ENCODE peak calls at places on chromosome 9, in nine cellular contexts. One of them, this sample, is unnamed. For H3K4me1 and H3K36me3, the result is how much of the 10 kb centered on the place peaks cover.

GRCh38 chr9:134960701-134961181 is 43.0 kb upstream of the FCN1 start:
- DNase-seq in tibial nerve: no peak
- DNase-seq in Peyer's patch: no peak
- DNase-seq in adipocyte: no peak
- DNase-seq in fibroblast of lung: no peak
- DNase-seq in psoas muscle: no peak
- DNase-seq in IMR-90: no peak
- DNase-seq in GM23248: no peak
- DNase-seq in right lobe of liver: peak
- DNase-seq in this sample: peak

GRCh38 chr9:109894921-109895758 is 115.1 kb downstream of the PALM2AKAP2 start:
- DNase-seq in tibial nerve: no peak
- DNase-seq in Peyer's patch: no peak
- DNase-seq in adipocyte: peak
- DNase-seq in fibroblast of lung: no peak
- DNase-seq in psoas muscle: no peak
- DNase-seq in IMR-90: peak
- DNase-seq in GM23248: peak
- DNase-seq in right lobe of liver: no peak
- DNase-seq in this sample: no peak

GRCh38 chr9:36341936-36342577 is 58.0 kb downstream of the RNF38 start:
- DNase-seq in tibial nerve: no peak
- DNase-seq in Peyer's patch: no peak
- DNase-seq in adipocyte: no peak
- DNase-seq in fibroblast of lung: no peak
- DNase-seq in psoas muscle: no peak
- DNase-seq in IMR-90: no peak
- DNase-seq in GM23248: no peak
- DNase-seq in right lobe of liver: no peak
- DNase-seq in this sample: no peak

GRCh38 chr9:84485539-84485938 is 145.0 kb upstream of the SLC28A3 start:
- DNase-seq in tibial nerve: no peak
- DNase-seq in Peyer's patch: no peak
- DNase-seq in adipocyte: no peak
- DNase-seq in fibroblast of lung: no peak
- DNase-seq in psoas muscle: no peak
- DNase-seq in IMR-90: no peak
- DNase-seq in GM23248: no peak
- DNase-seq in right lobe of liver: no peak
- DNase-seq in this sample: no peak

GRCh38 chr9:38346811-38347735 is 45.4 kb upstream of the ALDH1B1 start:
- DNase-seq in tibial nerve: no peak
- DNase-seq in Peyer's patch: no peak
- DNase-seq in adipocyte: no peak
- DNase-seq in fibroblast of lung: no peak
- DNase-seq in psoas muscle: no peak
- DNase-seq in IMR-90: no peak
- DNase-seq in GM23248: no peak
- DNase-seq in right lobe of liver: no peak
- DNase-seq in this sample: no peak

GRCh38 chr9:15831384-15831783 is 278.5 kb downstream of the CCDC171 start:
- DNase-seq in tibial nerve: no peak
- DNase-seq in Peyer's patch: no peak
- DNase-seq in adipocyte: no peak
- DNase-seq in fibroblast of lung: peak
- DNase-seq in psoas muscle: no peak
- DNase-seq in IMR-90: no peak
- DNase-seq in GM23248: no peak
- DNase-seq in right lobe of liver: no peak
- DNase-seq in this sample: no peak

GRCh38 chr9:92133949-92134604 is 18.9 kb upstream of the SPTLC1 start:
- DNase-seq in tibial nerve: peak
- DNase-seq in Peyer's patch: peak
- DNase-seq in adipocyte: peak
- DNase-seq in fibroblast of lung: peak
- DNase-seq in psoas muscle: peak
- DNase-seq in IMR-90: peak
- DNase-seq in GM23248: peak
- DNase-seq in right lobe of liver: peak
- DNase-seq in this sample: no peak

GRCh38 chr9:297104-297794 is 82.6 kb downstream of the DOCK8 start:
- DNase-seq in tibial nerve: no peak
- DNase-seq in Peyer's patch: peak
- DNase-seq in adipocyte: no peak
- DNase-seq in fibroblast of lung: no peak
- DNase-seq in psoas muscle: peak
- DNase-seq in IMR-90: no peak
- DNase-seq in GM23248: peak
- DNase-seq in right lobe of liver: no peak
- DNase-seq in this sample: no peak

GRCh38 chr9:106062252-106062651 is 367.9 kb downstream of the TMEM38B start:
- DNase-seq in tibial nerve: no peak
- DNase-seq in Peyer's patch: no peak
- DNase-seq in adipocyte: no peak
- DNase-seq in fibroblast of lung: peak
- DNase-seq in psoas muscle: no peak
- DNase-seq in IMR-90: no peak
- DNase-seq in GM23248: no peak
- DNase-seq in right lobe of liver: no peak
- DNase-seq in this sample: no peak

GRCh38 chr9:89420397-89420796 is 77.5 kb downstream of the SEMA4D start:
- DNase-seq in tibial nerve: no peak
- DNase-seq in Peyer's patch: no peak
- DNase-seq in adipocyte: no peak
- DNase-seq in fibroblast of lung: no peak
- DNase-seq in psoas muscle: no peak
- DNase-seq in IMR-90: no peak
- DNase-seq in GM23248: no peak
- DNase-seq in right lobe of liver: no peak
- DNase-seq in this sample: no peak

GRCh38 chr9:83714316-83714715 is 6.6 kb upstream of the UBQLN1 start:
- DNase-seq in tibial nerve: no peak
- DNase-seq in Peyer's patch: no peak
- DNase-seq in adipocyte: peak
- DNase-seq in fibroblast of lung: peak
- DNase-seq in psoas muscle: no peak
- DNase-seq in IMR-90: no peak
- DNase-seq in GM23248: peak
- DNase-seq in right lobe of liver: no peak
- DNase-seq in this sample: no peak

GRCh38 chr9:34396276-34397214 is 19.8 kb upstream of the MYORG start:
- DNase-seq in tibial nerve: no peak
- DNase-seq in Peyer's patch: no peak
- DNase-seq in adipocyte: no peak
- DNase-seq in fibroblast of lung: no peak
- DNase-seq in psoas muscle: no peak
- DNase-seq in IMR-90: no peak
- DNase-seq in GM23248: no peak
- DNase-seq in right lobe of liver: no peak
- DNase-seq in this sample: no peak

GRCh38 chr9:36791204-36791948 is 218.7 kb downstream of the MELK start:
- DNase-seq in tibial nerve: no peak
- DNase-seq in Peyer's patch: no peak
- DNase-seq in adipocyte: no peak
- DNase-seq in fibroblast of lung: no peak
- DNase-seq in psoas muscle: no peak
- DNase-seq in IMR-90: no peak
- DNase-seq in GM23248: peak
- DNase-seq in right lobe of liver: no peak
- DNase-seq in this sample: no peak

GRCh38 chr9:81720450-81721086 is 31.2 kb upstream of the TLE1 start:
- DNase-seq in tibial nerve: no peak
- DNase-seq in Peyer's patch: no peak
- DNase-seq in adipocyte: no peak
- DNase-seq in fibroblast of lung: peak
- DNase-seq in psoas muscle: no peak
- DNase-seq in IMR-90: no peak
- DNase-seq in GM23248: no peak
- DNase-seq in right lobe of liver: no peak
- DNase-seq in this sample: no peak

GRCh38 chr9:123265833-123266232 is 2.6 kb downstream of the STRBP start:
- DNase-seq in tibial nerve: no peak
- DNase-seq in Peyer's patch: no peak
- DNase-seq in adipocyte: no peak
- DNase-seq in fibroblast of lung: no peak
- DNase-seq in psoas muscle: no peak
- DNase-seq in IMR-90: no peak
- DNase-seq in GM23248: no peak
- DNase-seq in right lobe of liver: no peak
- DNase-seq in this sample: no peak

GRCh38 chr9:98228392-98229089 is 26.9 kb downstream of the TBC1D2 start:
- DNase-seq in tibial nerve: no peak
- DNase-seq in Peyer's patch: no peak
- DNase-seq in adipocyte: no peak
- DNase-seq in fibroblast of lung: no peak
- DNase-seq in psoas muscle: no peak
- DNase-seq in IMR-90: no peak
- DNase-seq in GM23248: no peak
- DNase-seq in right lobe of liver: peak
- DNase-seq in this sample: no peak

GRCh38 chr9:104868687-104869404 is 59.1 kb downstream of the ABCA1 start:
- DNase-seq in tibial nerve: peak
- DNase-seq in Peyer's patch: peak
- DNase-seq in adipocyte: peak
- DNase-seq in fibroblast of lung: peak
- DNase-seq in psoas muscle: peak
- DNase-seq in IMR-90: peak
- DNase-seq in GM23248: peak
- DNase-seq in right lobe of liver: peak
- DNase-seq in this sample: no peak
- H3K4me1 ChIP-seq in tibial nerve: under half
- H3K4me1 ChIP-seq in Peyer's patch: under half
- H3K4me1 ChIP-seq in adipocyte: half or more
- H3K4me1 ChIP-seq in fibroblast of lung: under half
- H3K4me1 ChIP-seq in psoas muscle: half or more
- H3K4me1 ChIP-seq in IMR-90: under half
- H3K4me1 ChIP-seq in GM23248: half or more
- H3K4me1 ChIP-seq in right lobe of liver: under half
- H3K4me1 ChIP-seq in this sample: half or more

GRCh38 chr9:125337282-125337681 is 75.7 kb downstream of the GAPVD1 start:
- DNase-seq in tibial nerve: no peak
- DNase-seq in Peyer's patch: no peak
- DNase-seq in adipocyte: no peak
- DNase-seq in fibroblast of lung: peak
- DNase-seq in psoas muscle: no peak
- DNase-seq in IMR-90: no peak
- DNase-seq in GM23248: no peak
- DNase-seq in right lobe of liver: no peak
- DNase-seq in this sample: no peak
- H3K36me3 ChIP-seq in tibial nerve: under half
- H3K36me3 ChIP-seq in Peyer's patch: half or more
- H3K36me3 ChIP-seq in adipocyte: half or more
- H3K36me3 ChIP-seq in fibroblast of lung: under half
- H3K36me3 ChIP-seq in psoas muscle: under half
- H3K36me3 ChIP-seq in IMR-90: under half
- H3K36me3 ChIP-seq in GM23248: half or more
- H3K36me3 ChIP-seq in right lobe of liver: under half
- H3K36me3 ChIP-seq in this sample: half or more

DNA sequence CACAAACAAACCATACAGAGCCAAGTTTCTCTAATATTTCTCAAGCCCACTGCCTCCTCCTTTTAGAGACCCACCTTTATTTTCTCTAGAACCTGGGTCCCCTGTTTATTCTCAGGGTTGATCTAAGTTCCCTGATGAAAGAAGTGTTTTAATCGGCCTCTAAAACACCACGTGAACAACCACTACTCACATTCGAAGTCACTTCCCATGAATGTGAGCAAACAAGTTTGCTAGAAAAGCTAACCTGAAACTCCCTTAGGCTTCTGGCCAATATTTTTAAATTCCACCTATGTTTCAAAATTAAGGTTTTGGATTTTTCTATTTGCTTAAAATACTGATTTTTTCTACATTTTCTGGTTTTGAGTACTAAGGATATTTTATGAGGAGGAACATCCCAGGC is 76.4 kb downstream of the GLIS3 start:
- DNase-seq in tibial nerve: no peak
- DNase-seq in Peyer's patch: no peak
- DNase-seq in adipocyte: no peak
- DNase-seq in fibroblast of lung: no peak
- DNase-seq in psoas muscle: no peak
- DNase-seq in IMR-90: no peak
- DNase-seq in GM23248: no peak
- DNase-seq in right lobe of liver: no peak
- DNase-seq in this sample: no peak
- H3K4me1 ChIP-seq in tibial nerve: under half
- H3K4me1 ChIP-seq in Peyer's patch: under half
- H3K4me1 ChIP-seq in adipocyte: under half
- H3K4me1 ChIP-seq in fibroblast of lung: under half
- H3K4me1 ChIP-seq in psoas muscle: under half
- H3K4me1 ChIP-seq in IMR-90: under half
- H3K4me1 ChIP-seq in GM23248: under half
- H3K4me1 ChIP-seq in right lobe of liver: under half
- H3K4me1 ChIP-seq in this sample: under half

GRCh38 chr9:127886401-127886972 is 9.0 kb upstream of the AK1 start:
- DNase-seq in tibial nerve: no peak
- DNase-seq in Peyer's patch: no peak
- DNase-seq in adipocyte: no peak
- DNase-seq in fibroblast of lung: no peak
- DNase-seq in psoas muscle: no peak
- DNase-seq in IMR-90: no peak
- DNase-seq in GM23248: peak
- DNase-seq in right lobe of liver: peak
- DNase-seq in this sample: peak

GRCh38 chr9:127890053-127890452 is 9.3 kb downstream of the ST6GALNAC6 start:
- DNase-seq in tibial nerve: no peak
- DNase-seq in Peyer's patch: no peak
- DNase-seq in adipocyte: no peak
- DNase-seq in fibroblast of lung: no peak
- DNase-seq in psoas muscle: no peak
- DNase-seq in IMR-90: no peak
- DNase-seq in GM23248: peak
- DNase-seq in right lobe of liver: no peak
- DNase-seq in this sample: no peak

GRCh38 chr9:127884976-127885490 is 7.6 kb upstream of the AK1 start:
- DNase-seq in tibial nerve: no peak
- DNase-seq in Peyer's patch: no peak
- DNase-seq in adipocyte: no peak
- DNase-seq in fibroblast of lung: no peak
- DNase-seq in psoas muscle: no peak
- DNase-seq in IMR-90: no peak
- DNase-seq in GM23248: no peak
- DNase-seq in right lobe of liver: no peak
- DNase-seq in this sample: no peak

GRCh38 chr9:127885508-127886281 is 8.2 kb upstream of the AK1 start:
- DNase-seq in tibial nerve: no peak
- DNase-seq in Peyer's patch: no peak
- DNase-seq in adipocyte: no peak
- DNase-seq in fibroblast of lung: no peak
- DNase-seq in psoas muscle: no peak
- DNase-seq in IMR-90: no peak
- DNase-seq in GM23248: no peak
- DNase-seq in right lobe of liver: no peak
- DNase-seq in this sample: no peak

DNA sequence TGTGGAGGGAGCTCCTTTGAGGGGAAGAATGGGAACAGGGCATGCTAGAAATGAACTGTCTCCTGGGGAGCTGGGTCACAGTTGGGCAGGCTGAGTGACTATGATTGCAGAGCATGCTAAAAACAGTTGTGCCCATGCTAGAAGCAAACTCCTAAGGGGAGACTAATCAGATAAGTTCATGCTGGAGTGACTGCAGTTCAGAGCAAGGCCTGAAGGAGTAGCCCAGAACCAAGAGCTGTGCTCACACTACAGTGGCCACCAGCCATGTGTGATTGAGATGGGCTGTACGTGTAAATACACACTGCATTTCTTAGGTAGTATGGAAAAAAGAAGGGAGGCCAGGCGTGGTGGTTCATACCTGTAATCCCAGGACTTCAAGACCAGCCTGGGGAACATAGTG is 10.3 kb upstream of the AK1 start:
- DNase-seq in tibial nerve: no peak
- DNase-seq in Peyer's patch: no peak
- DNase-seq in adipocyte: no peak
- DNase-seq in fibroblast of lung: no peak
- DNase-seq in psoas muscle: no peak
- DNase-seq in IMR-90: no peak
- DNase-seq in GM23248: peak
- DNase-seq in right lobe of liver: no peak
- DNase-seq in this sample: no peak
- H3K36me3 ChIP-seq in tibial nerve: under half
- H3K36me3 ChIP-seq in Peyer's patch: under half
- H3K36me3 ChIP-seq in adipocyte: half or more
- H3K36me3 ChIP-seq in fibroblast of lung: under half
- H3K36me3 ChIP-seq in psoas muscle: under half
- H3K36me3 ChIP-seq in IMR-90: half or more
- H3K36me3 ChIP-seq in GM23248: half or more
- H3K36me3 ChIP-seq in right lobe of liver: under half
- H3K36me3 ChIP-seq in this sample: under half